ENCODE peak calls at places on chromosome 12, in nine cellular contexts. B is endothelial cell, N is tibial nerve, H is fibroblast of mammary gland, U is Calu3, K is mammary epithelial cell, C is chondrocyte, F is omental fat pad, R is activated B cell treated with CpG ODN at 0.5 μM for 24 hours. O is an unnamed sample.

GRCh38 chr12:39905152-39905551 is 200.7 kb downstream of the SLC2A13 start:
- DNase-seq in B (no peak), N (peak), H (peak), U (no peak), K (peak), C (no peak), F (no peak), R (no peak), O (no peak)

GRCh38 chr12:124099661-124100060 is 126.6 kb downstream of the ZNF664 start:
- DNase-seq in B (no peak), N (no peak), H (no peak), U (no peak), K (no peak), C (no peak), F (no peak), R (no peak), O (no peak)

GRCh38 chr12:59452259-59452658 is 143.6 kb upstream of the SLC16A7 start:
- DNase-seq in B (no peak), N (no peak), H (peak), U (peak), K (peak), C (no peak), F (no peak), R (no peak), O (no peak)

GRCh38 chr12:263574-263973 is 938 bp upstream of the SLC6A13 start:
- DNase-seq in B (no peak), N (no peak), H (no peak), U (no peak), K (no peak), C (no peak), F (no peak), R (no peak), O (no peak)

GRCh38 chr12:59595097-59595496 is 732 bp upstream of the SLC16A7 start:
- DNase-seq in B (no peak), N (no peak), H (no peak), U (no peak), K (no peak), C (no peak), F (no peak), R (no peak), O (no peak)

GRCh38 chr12:123907726-123908476 is 64.7 kb downstream of the CCDC92 start:
- DNase-seq in B (no peak), N (no peak), H (peak), U (no peak), K (peak), C (peak), F (no peak), R (no peak), O (no peak)

GRCh38 chr12:20475542-20475941 is 107.2 kb downstream of the PDE3A start:
- DNase-seq in B (no peak), N (no peak), H (peak), U (no peak), K (no peak), C (no peak), F (no peak), R (no peak), O (no peak)

GRCh38 chr12:9273276-9273675 is 65.1 kb upstream of the PZP start:
- DNase-seq in B (no peak), N (no peak), H (peak), U (no peak), K (peak), C (no peak), F (no peak), R (no peak), O (no peak)

GRCh38 chr12:114984641-114985041 is 300.7 kb upstream of the TBX3 start:
- DNase-seq in B (no peak), N (no peak), H (no peak), U (no peak), K (no peak), C (no peak), F (no peak), R (no peak), O (no peak)

DNA sequence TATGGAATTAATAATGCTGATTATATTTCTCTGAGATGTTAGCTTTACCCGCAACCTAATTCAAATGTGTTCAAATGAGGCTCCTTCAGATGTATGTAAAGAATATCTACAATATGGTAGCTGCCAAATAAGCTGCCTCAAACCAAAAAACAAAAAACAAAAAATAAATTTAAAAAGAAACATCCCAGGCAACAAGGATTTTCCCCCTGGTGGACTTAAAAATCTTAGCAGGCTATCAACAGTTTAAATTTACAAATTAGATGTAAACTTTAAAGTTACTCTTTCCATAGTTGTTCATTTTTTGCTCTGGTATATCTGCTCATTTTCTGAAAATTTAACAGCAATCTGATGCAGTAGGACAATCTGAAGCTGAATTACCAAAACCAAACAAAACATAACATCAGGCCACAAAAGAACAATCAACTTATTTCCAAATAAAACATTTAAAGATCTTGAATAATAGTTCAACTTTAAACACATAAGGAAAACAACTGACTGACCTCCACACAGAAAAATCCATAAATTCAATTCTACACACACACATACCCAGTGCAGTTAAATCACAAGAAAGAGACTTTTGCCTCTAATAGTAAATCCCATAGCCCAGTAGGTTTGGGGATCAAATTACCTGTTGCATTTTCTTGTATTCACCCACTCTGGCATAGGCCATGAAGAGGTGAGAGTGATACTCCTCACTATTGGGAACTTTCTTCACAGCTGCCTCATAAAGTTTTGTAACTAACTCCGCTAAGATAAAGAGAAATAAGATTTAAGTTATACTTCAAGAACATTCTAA is 21.3 kb downstream of the NAA25 start:
- DNase-seq in B (no peak), N (no peak), H (no peak), U (no peak), K (no peak), C (no peak), F (no peak), R (no peak), O (no peak)
- TF ChIP-seq CTCF in B (peak), N (no peak), H (peak), U (no peak), K (no peak), C (peak), F (no peak), R (no peak), O (peak)

GRCh38 chr12:51714666-51715065 is 123.6 kb downstream of the SCN8A start:
- DNase-seq in B (no peak), N (no peak), H (peak), U (no peak), K (no peak), C (no peak), F (no peak), R (no peak), O (no peak)

GRCh38 chr12:51721281-51721940 is 127.1 kb downstream of the FIGNL2 start:
- DNase-seq in B (peak), N (peak), H (peak), U (no peak), K (no peak), C (peak), F (no peak), R (peak), O (peak)

GRCh38 chr12:51722387-51722786 is 126.1 kb downstream of the FIGNL2 start:
- DNase-seq in B (no peak), N (no peak), H (no peak), U (no peak), K (no peak), C (no peak), F (no peak), R (no peak), O (no peak)

DNA sequence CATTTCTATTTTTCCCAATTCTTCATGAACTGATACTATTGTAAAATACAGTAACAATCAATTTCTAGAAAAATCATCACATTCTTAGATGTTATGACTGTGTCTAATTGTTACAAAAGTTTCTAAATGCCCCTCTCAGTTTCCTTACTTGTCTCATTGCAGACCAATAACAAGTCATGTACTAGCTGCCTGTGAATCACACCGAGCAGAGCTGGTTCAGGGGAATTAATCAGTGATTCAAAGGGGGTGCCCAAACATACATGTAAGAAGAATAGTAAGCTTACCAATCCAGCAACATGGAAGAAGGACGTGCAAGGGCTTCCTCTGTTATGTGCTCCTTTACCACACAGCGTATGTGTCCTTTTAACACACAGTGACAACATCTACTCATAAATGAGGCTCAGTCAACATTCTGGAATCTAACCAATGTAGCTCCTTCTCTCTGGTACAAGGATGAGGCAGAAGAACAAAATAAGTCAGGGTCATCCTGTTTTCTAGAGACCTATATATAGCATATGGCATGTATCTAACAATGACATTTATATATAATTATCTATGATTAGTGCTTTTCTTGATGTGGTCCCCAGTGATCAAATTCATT is 126.4 kb downstream of the SCN8A start:
- DNase-seq in B (no peak), N (no peak), H (no peak), U (no peak), K (no peak), C (no peak), F (no peak), R (no peak), O (no peak)
- TF ChIP-seq CTCF in B (no peak), N (no peak), H (no peak), U (no peak), K (no peak), C (no peak), F (no peak), R (no peak), O (no peak)

GRCh38 chr12:132937476-132937875 is 18.6 kb downstream of the ZNF605 start:
- DNase-seq in B (no peak), N (no peak), H (no peak), U (no peak), K (no peak), C (no peak), F (no peak), R (no peak), O (no peak)
- TF ChIP-seq CTCF in B (no peak), N (no peak), H (no peak), U (no peak), K (no peak), C (no peak), F (no peak), R (no peak), O (no peak)

GRCh38 chr12:12025799-12026386 is 44.8 kb upstream of the BCL2L14 start:
- DNase-seq in B (no peak), N (no peak), H (no peak), U (no peak), K (no peak), C (no peak), F (no peak), R (no peak), O (no peak)

GRCh38 chr12:12022306-12022931 is 48.3 kb upstream of the BCL2L14 start:
- DNase-seq in B (no peak), N (no peak), H (no peak), U (no peak), K (no peak), C (no peak), F (no peak), R (no peak), O (no peak)

GRCh38 chr12:12028668-12029402 is 41.9 kb upstream of the BCL2L14 start:
- DNase-seq in B (no peak), N (no peak), H (no peak), U (no peak), K (no peak), C (no peak), F (no peak), R (no peak), O (no peak)

GRCh38 chr12:12020762-12021161 is 50.0 kb upstream of the BCL2L14 start:
- DNase-seq in B (no peak), N (no peak), H (no peak), U (no peak), K (no peak), C (no peak), F (no peak), R (no peak), O (no peak)

DNA sequence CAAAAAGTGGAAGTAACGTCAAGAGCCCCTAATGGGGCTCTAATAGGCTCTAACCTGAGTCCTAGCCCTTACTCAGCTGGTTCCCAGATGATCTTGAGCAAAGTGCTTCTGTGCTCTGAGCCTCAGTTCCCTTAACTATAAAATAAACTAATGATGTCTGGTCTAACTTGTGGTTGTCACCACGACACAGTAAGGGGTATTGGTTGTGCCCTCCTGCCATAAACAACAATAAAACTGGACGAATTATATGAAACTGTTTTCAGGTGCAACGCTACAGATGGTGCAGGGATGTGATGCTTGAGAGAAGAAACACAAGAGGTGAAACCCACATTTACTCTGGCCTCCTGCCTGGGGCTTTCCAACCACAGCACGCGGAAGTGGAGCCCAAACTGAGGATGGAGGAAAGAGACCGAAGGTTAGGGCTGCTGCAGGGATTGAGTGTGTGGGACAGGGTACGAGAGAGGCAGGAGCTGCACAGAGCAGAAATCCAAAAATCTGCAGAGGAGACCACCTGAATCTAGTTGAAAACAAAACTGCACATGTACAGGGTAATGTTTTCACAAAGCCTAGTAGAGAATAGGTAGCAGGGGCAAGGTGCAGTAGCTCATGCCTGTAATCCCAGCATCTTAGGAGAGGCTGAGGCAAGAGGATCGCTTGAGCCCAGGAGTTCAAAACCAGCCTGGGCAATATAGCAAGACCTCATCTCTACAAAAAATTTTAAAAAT is 45.6 kb upstream of the BCL2L14 start:
- DNase-seq in B (no peak), N (no peak), H (no peak), U (peak), K (no peak), C (no peak), F (no peak), R (no peak), O (no peak)
- TF ChIP-seq CTCF in B (no peak), N (no peak), H (no peak), U (no peak), K (no peak), C (no peak), F (no peak), R (no peak), O (no peak)

GRCh38 chr12:130258863-130259262 is 78.8 kb upstream of the PIWIL1 start:
- DNase-seq in B (no peak), N (no peak), H (no peak), U (no peak), K (no peak), C (no peak), F (no peak), R (no peak), O (no peak)

GRCh38 chr12:130249376-130249775 is 87.1 kb downstream of the FZD10 start:
- DNase-seq in B (no peak), N (no peak), H (no peak), U (no peak), K (no peak), C (no peak), F (no peak), R (no peak), O (no peak)

GRCh38 chr12:130254476-130255276 is 83.0 kb upstream of the PIWIL1 start:
- DNase-seq in B (no peak), N (no peak), H (no peak), U (no peak), K (no peak), C (no peak), F (no peak), R (no peak), O (no peak)

GRCh38 chr12:130253866-130254265 is 83.8 kb upstream of the PIWIL1 start:
- DNase-seq in B (no peak), N (no peak), H (no peak), U (no peak), K (no peak), C (no peak), F (no peak), R (no peak), O (no peak)
- TF ChIP-seq CTCF in B (no peak), N (no peak), H (no peak), U (no peak), K (no peak), C (no peak), F (no peak), R (no peak), O (no peak)

GRCh38 chr12:132373967-132374820 is 44.8 kb upstream of the GALNT9 start:
- DNase-seq in B (no peak), N (no peak), H (peak), U (no peak), K (no peak), C (peak), F (no peak), R (no peak), O (no peak)
- TF ChIP-seq CTCF in B (no peak), N (no peak), H (peak), U (no peak), K (no peak), C (peak), F (no peak), R (no peak), O (no peak)

GRCh38 chr12:110627500-110628195 is 13.7 kb downstream of the TCTN1 start:
- DNase-seq in B (no peak), N (no peak), H (no peak), U (no peak), K (no peak), C (no peak), F (no peak), R (no peak), O (no peak)
- TF ChIP-seq CTCF in B (no peak), N (no peak), H (no peak), U (no peak), K (no peak), C (no peak), F (no peak), R (no peak), O (no peak)